ENCODE peak calls at places on chromosomes 12 and 14, in ten cellular contexts. One of them, this sample, is unnamed.

GRCh38 chr14:71891185-71891584 is 41.0 kb upstream of the RGS6 start:
- DNase-seq in AG04449: no peak
- DNase-seq in SW480: no peak
- DNase-seq in head of caudate nucleus: no peak
- DNase-seq in SK-N-SH: no peak
- DNase-seq in stomach: no peak
- DNase-seq in HTR-8/SVneo: no peak
- DNase-seq in effector CD8-positive, alpha-beta T cell: no peak
- DNase-seq in brain microvascular endothelial cell: no peak
- DNase-seq in ovary: no peak
- DNase-seq in this sample: no peak

GRCh38 chr12:4438834-4439596 is 6.6 kb downstream of the FGF6 start:
- DNase-seq in AG04449: no peak
- DNase-seq in SW480: no peak
- DNase-seq in head of caudate nucleus: no peak
- DNase-seq in SK-N-SH: no peak
- DNase-seq in stomach: no peak
- DNase-seq in HTR-8/SVneo: no peak
- DNase-seq in effector CD8-positive, alpha-beta T cell: no peak
- DNase-seq in brain microvascular endothelial cell: no peak
- DNase-seq in ovary: no peak
- DNase-seq in this sample: no peak

GRCh38 chr14:34368115-34368970 is 93.7 kb downstream of the SPTSSA start:
- DNase-seq in AG04449: no peak
- DNase-seq in SW480: no peak
- DNase-seq in head of caudate nucleus: no peak
- DNase-seq in SK-N-SH: no peak
- DNase-seq in stomach: no peak
- DNase-seq in HTR-8/SVneo: no peak
- DNase-seq in effector CD8-positive, alpha-beta T cell: no peak
- DNase-seq in brain microvascular endothelial cell: no peak
- DNase-seq in ovary: no peak
- DNase-seq in this sample: peak

GRCh38 chr14:73783107-73783727 is 68.4 kb upstream of the PTGR2 start:
- DNase-seq in AG04449: no peak
- DNase-seq in SW480: no peak
- DNase-seq in head of caudate nucleus: no peak
- DNase-seq in SK-N-SH: no peak
- DNase-seq in stomach: no peak
- DNase-seq in HTR-8/SVneo: no peak
- DNase-seq in effector CD8-positive, alpha-beta T cell: no peak
- DNase-seq in brain microvascular endothelial cell: no peak
- DNase-seq in ovary: no peak
- DNase-seq in this sample: no peak

GRCh38 chr14:83885748-83886382 is 1644.1 kb upstream of the FLRT2 start:
- DNase-seq in AG04449: no peak
- DNase-seq in SW480: no peak
- DNase-seq in head of caudate nucleus: no peak
- DNase-seq in SK-N-SH: no peak
- DNase-seq in stomach: no peak
- DNase-seq in HTR-8/SVneo: no peak
- DNase-seq in effector CD8-positive, alpha-beta T cell: no peak
- DNase-seq in brain microvascular endothelial cell: no peak
- DNase-seq in ovary: no peak
- DNase-seq in this sample: no peak

GRCh38 chr12:47944685-47945340 is 18.6 kb upstream of the TMEM106C start:
- DNase-seq in AG04449: no peak
- DNase-seq in SW480: no peak
- DNase-seq in head of caudate nucleus: no peak
- DNase-seq in SK-N-SH: no peak
- DNase-seq in stomach: no peak
- DNase-seq in HTR-8/SVneo: no peak
- DNase-seq in effector CD8-positive, alpha-beta T cell: no peak
- DNase-seq in brain microvascular endothelial cell: no peak
- DNase-seq in ovary: no peak
- DNase-seq in this sample: no peak

GRCh38 chr14:85508863-85509262 is 21.1 kb upstream of the FLRT2 start:
- DNase-seq in AG04449: no peak
- DNase-seq in SW480: no peak
- DNase-seq in head of caudate nucleus: no peak
- DNase-seq in SK-N-SH: no peak
- DNase-seq in stomach: no peak
- DNase-seq in HTR-8/SVneo: no peak
- DNase-seq in effector CD8-positive, alpha-beta T cell: no peak
- DNase-seq in brain microvascular endothelial cell: no peak
- DNase-seq in ovary: no peak
- DNase-seq in this sample: no peak

GRCh38 chr12:49098035-49098451 is 3.4 kb upstream of the DHH start:
- DNase-seq in AG04449: no peak
- DNase-seq in SW480: no peak
- DNase-seq in head of caudate nucleus: no peak
- DNase-seq in SK-N-SH: peak
- DNase-seq in stomach: peak
- DNase-seq in HTR-8/SVneo: peak
- DNase-seq in effector CD8-positive, alpha-beta T cell: peak
- DNase-seq in brain microvascular endothelial cell: no peak
- DNase-seq in ovary: peak
- DNase-seq in this sample: peak

GRCh38 chr14:75295491-75296338 is 17.1 kb downstream of the FOS start:
- DNase-seq in AG04449: no peak
- DNase-seq in SW480: peak
- DNase-seq in head of caudate nucleus: peak
- DNase-seq in SK-N-SH: peak
- DNase-seq in stomach: peak
- DNase-seq in HTR-8/SVneo: peak
- DNase-seq in effector CD8-positive, alpha-beta T cell: peak
- DNase-seq in brain microvascular endothelial cell: peak
- DNase-seq in ovary: peak
- DNase-seq in this sample: peak

GRCh38 chr14:103499709-103500108 is 22.9 kb downstream of the CKB start:
- DNase-seq in AG04449: no peak
- DNase-seq in SW480: no peak
- DNase-seq in head of caudate nucleus: no peak
- DNase-seq in SK-N-SH: no peak
- DNase-seq in stomach: no peak
- DNase-seq in HTR-8/SVneo: no peak
- DNase-seq in effector CD8-positive, alpha-beta T cell: no peak
- DNase-seq in brain microvascular endothelial cell: no peak
- DNase-seq in ovary: peak
- DNase-seq in this sample: no peak

GRCh38 chr12:114275937-114276785 is 129.8 kb downstream of the TBX5 start:
- DNase-seq in AG04449: no peak
- DNase-seq in SW480: no peak
- DNase-seq in head of caudate nucleus: no peak
- DNase-seq in SK-N-SH: no peak
- DNase-seq in stomach: no peak
- DNase-seq in HTR-8/SVneo: no peak
- DNase-seq in effector CD8-positive, alpha-beta T cell: no peak
- DNase-seq in brain microvascular endothelial cell: no peak
- DNase-seq in ovary: no peak
- DNase-seq in this sample: no peak

GRCh38 chr14:97948841-97949240 is 1151.7 kb downstream of the VRK1 start:
- DNase-seq in AG04449: no peak
- DNase-seq in SW480: no peak
- DNase-seq in head of caudate nucleus: no peak
- DNase-seq in SK-N-SH: no peak
- DNase-seq in stomach: no peak
- DNase-seq in HTR-8/SVneo: no peak
- DNase-seq in effector CD8-positive, alpha-beta T cell: no peak
- DNase-seq in brain microvascular endothelial cell: no peak
- DNase-seq in ovary: no peak
- DNase-seq in this sample: no peak

GRCh38 chr12:54220092-54220557 is 31.3 kb upstream of the SMUG1 start:
- DNase-seq in AG04449: no peak
- DNase-seq in SW480: peak
- DNase-seq in head of caudate nucleus: peak
- DNase-seq in SK-N-SH: peak
- DNase-seq in stomach: peak
- DNase-seq in HTR-8/SVneo: peak
- DNase-seq in effector CD8-positive, alpha-beta T cell: peak
- DNase-seq in brain microvascular endothelial cell: peak
- DNase-seq in ovary: peak
- DNase-seq in this sample: peak

GRCh38 chr14:61536661-61537566 is 158.4 kb upstream of the HIF1A start:
- DNase-seq in AG04449: no peak
- DNase-seq in SW480: peak
- DNase-seq in head of caudate nucleus: no peak
- DNase-seq in SK-N-SH: no peak
- DNase-seq in stomach: no peak
- DNase-seq in HTR-8/SVneo: no peak
- DNase-seq in effector CD8-positive, alpha-beta T cell: no peak
- DNase-seq in brain microvascular endothelial cell: no peak
- DNase-seq in ovary: no peak
- DNase-seq in this sample: no peak

GRCh38 chr12:57629897-57630471 is 3.0 kb downstream of the B4GALNT1 start:
- DNase-seq in AG04449: no peak
- DNase-seq in SW480: no peak
- DNase-seq in head of caudate nucleus: peak
- DNase-seq in SK-N-SH: peak
- DNase-seq in stomach: no peak
- DNase-seq in HTR-8/SVneo: no peak
- DNase-seq in effector CD8-positive, alpha-beta T cell: no peak
- DNase-seq in brain microvascular endothelial cell: no peak
- DNase-seq in ovary: no peak
- DNase-seq in this sample: no peak

GRCh38 chr12:108312885-108313203 is 26.3 kb downstream of the CMKLR1 start:
- DNase-seq in AG04449: no peak
- DNase-seq in SW480: no peak
- DNase-seq in head of caudate nucleus: no peak
- DNase-seq in SK-N-SH: peak
- DNase-seq in stomach: no peak
- DNase-seq in HTR-8/SVneo: peak
- DNase-seq in effector CD8-positive, alpha-beta T cell: no peak
- DNase-seq in brain microvascular endothelial cell: no peak
- DNase-seq in ovary: peak
- DNase-seq in this sample: no peak

GRCh38 chr14:103688906-103689902 is 26.0 kb downstream of the XRCC3 start:
- DNase-seq in AG04449: no peak
- DNase-seq in SW480: no peak
- DNase-seq in head of caudate nucleus: peak
- DNase-seq in SK-N-SH: no peak
- DNase-seq in stomach: no peak
- DNase-seq in HTR-8/SVneo: no peak
- DNase-seq in effector CD8-positive, alpha-beta T cell: no peak
- DNase-seq in brain microvascular endothelial cell: no peak
- DNase-seq in ovary: peak
- DNase-seq in this sample: no peak

GRCh38 chr12:45644521-45644920 is 85.0 kb upstream of the ARID2 start:
- DNase-seq in AG04449: no peak
- DNase-seq in SW480: no peak
- DNase-seq in head of caudate nucleus: no peak
- DNase-seq in SK-N-SH: no peak
- DNase-seq in stomach: no peak
- DNase-seq in HTR-8/SVneo: peak
- DNase-seq in effector CD8-positive, alpha-beta T cell: no peak
- DNase-seq in brain microvascular endothelial cell: no peak
- DNase-seq in ovary: no peak
- DNase-seq in this sample: no peak

GRCh38 chr12:9909724-9910123 is 22.4 kb downstream of the CLEC2A start:
- DNase-seq in AG04449: no peak
- DNase-seq in SW480: no peak
- DNase-seq in head of caudate nucleus: no peak
- DNase-seq in SK-N-SH: no peak
- DNase-seq in stomach: no peak
- DNase-seq in HTR-8/SVneo: no peak
- DNase-seq in effector CD8-positive, alpha-beta T cell: no peak
- DNase-seq in brain microvascular endothelial cell: no peak
- DNase-seq in ovary: no peak
- DNase-seq in this sample: no peak

GRCh38 chr12:77116277-77116676 is 50.9 kb upstream of the E2F7 start:
- DNase-seq in AG04449: no peak
- DNase-seq in SW480: no peak
- DNase-seq in head of caudate nucleus: no peak
- DNase-seq in SK-N-SH: no peak
- DNase-seq in stomach: no peak
- DNase-seq in HTR-8/SVneo: no peak
- DNase-seq in effector CD8-positive, alpha-beta T cell: no peak
- DNase-seq in brain microvascular endothelial cell: peak
- DNase-seq in ovary: no peak
- DNase-seq in this sample: no peak

GRCh38 chr14:54209501-54210231 is 187.1 kb upstream of the CDKN3 start:
- DNase-seq in AG04449: no peak
- DNase-seq in SW480: no peak
- DNase-seq in head of caudate nucleus: no peak
- DNase-seq in SK-N-SH: no peak
- DNase-seq in stomach: no peak
- DNase-seq in HTR-8/SVneo: no peak
- DNase-seq in effector CD8-positive, alpha-beta T cell: no peak
- DNase-seq in brain microvascular endothelial cell: no peak
- DNase-seq in ovary: no peak
- DNase-seq in this sample: no peak